ENCODE peak calls at places on chromosome 22, in eight cellular contexts. B is choroid plexus epithelial cell, Z is coronary artery, T is brain microvascular endothelial cell, L is right atrium auricular region, O is breast epithelium, I is Peyer's patch, Y is GM12865. W is an unnamed sample.

GRCh38 chr22:38873469-38874411 is 1.7 kb upstream of the CBX6 start:
- DNase-seq in B (no peak), O (peak; percentile 17), I (no peak), L (peak; percentile 56), Z (no peak), T (no peak), Y (peak; percentile 87), W (no peak)

GRCh38 chr22:18970180-18970947 is 34.3 kb upstream of the PRODH start:
- DNase-seq in Z (no peak), O (no peak), Y (no peak), B (no peak), I (no peak), T (no peak), L (no peak), W (no peak)

GRCh38 chr22:31240011-31240410 is 27.9 kb downstream of the LIMK2 start:
- DNase-seq in Z (no peak), L (no peak), T (peak; percentile 52), O (no peak), Y (no peak), I (no peak), B (peak; percentile 68), W (no peak)

GRCh38 chr22:31160328-31160978 is 471 bp downstream of the RNF185 start:
- DNase-seq in O (no peak), Z (no peak), Y (no peak), T (no peak), L (no peak), I (peak; percentile 52), B (peak; percentile 42), W (no peak)

GRCh38 chr22:19448076-19448607 is 631 bp upstream of the C22orf39 start:
- DNase-seq in T (peak; percentile 51), Y (peak; percentile 86), O (no peak), I (peak; percentile 77), L (no peak), B (peak; percentile 92), Z (no peak), W (peak; percentile 50)

GRCh38 chr22:22593964-22594656 is 35.0 kb upstream of the PRAME start:
- DNase-seq in Y (peak; percentile 75), L (no peak), Z (no peak), T (peak; percentile 39), O (no peak), B (peak; percentile 65), I (peak; percentile 79), W (peak; percentile 6)

GRCh38 chr22:50621948-50622722 is 5.8 kb downstream of the ARSA start:
- DNase-seq in O (peak; percentile 62), Z (no peak), L (no peak), B (no peak), Y (peak; percentile 50), T (no peak), I (peak; percentile 79), W (peak; percentile 41)

GRCh38 chr22:46546466-46547178 is 9.2 kb upstream of the CELSR1 start:
- DNase-seq in O (no peak), Z (no peak), B (peak; percentile 42), T (peak; percentile 24), I (no peak), L (peak; percentile 74), Y (no peak), W (no peak)

GRCh38 chr22:25388866-25389540 is 169.6 kb downstream of the CRYBB2 start:
- DNase-seq in Z (no peak), L (no peak), T (no peak), I (no peak), B (no peak), Y (no peak), O (no peak), W (no peak)

GRCh38 chr22:39240841-39241631 is 3.7 kb downstream of the PDGFB start:
- DNase-seq in B (peak; percentile 44), T (no peak), L (peak; percentile 76), Y (no peak), Z (no peak), O (peak; percentile 71), I (peak; percentile 82), W (peak; percentile 87)

GRCh38 chr22:23774114-23774921 is 1.7 kb downstream of the MMP11 start:
- DNase-seq in Z (no peak), I (no peak), L (no peak), T (no peak), Y (no peak), O (no peak), B (no peak), W (no peak)

GRCh38 chr22:23774922-23775436 is 2.3 kb downstream of the MMP11 start:
- DNase-seq in L (no peak), Z (no peak), O (no peak), Y (no peak), I (no peak), B (peak; percentile 81), T (peak; percentile 27), W (no peak)

GRCh38 chr22:23773247-23774113 is 831 bp downstream of the MMP11 start:
- DNase-seq in Z (no peak), Y (no peak), B (no peak), T (no peak), I (no peak), O (no peak), L (no peak), W (no peak)

GRCh38 chr22:23777776-23778575 is 5.3 kb downstream of the MMP11 start:
- DNase-seq in L (no peak), Y (no peak), O (no peak), I (no peak), T (no peak), B (no peak), Z (no peak), W (no peak)

GRCh38 chr22:23775779-23776375 is 3.2 kb downstream of the MMP11 start:
- DNase-seq in L (no peak), T (no peak), O (no peak), Z (no peak), Y (no peak), I (no peak), B (no peak), W (no peak)
- TF ChIP-seq CTCF in L (no peak), T (no peak), O (no peak), Z (no peak), Y (no peak), I (no peak), B (no peak), W (no peak)

GRCh38 chr22:40334899-40335298 is 11.4 kb upstream of the ADSL start:
- DNase-seq in I (no peak), B (no peak), L (no peak), O (no peak), Y (peak; percentile 26), Z (no peak), T (no peak), W (no peak)
- H3K4me3 ChIP-seq in I (no peak overlapping the region), B (no peak overlapping the region), L (no peak overlapping the region), O (no peak overlapping the region), Y (no peak overlapping the region), Z (no peak overlapping the region), T (no peak overlapping the region), W (no peak overlapping the region)

GRCh38 chr22:49514211-49514610 is 313.5 kb downstream of the BRD1 start:
- DNase-seq in B (no peak), L (no peak), I (peak; percentile 33), Z (no peak), O (no peak), Y (no peak), T (no peak), W (no peak)

GRCh38 chr22:49513358-49513851 is 314.3 kb downstream of the BRD1 start:
- DNase-seq in T (no peak), B (no peak), Y (no peak), I (peak; percentile 1), L (no peak), Z (no peak), O (no peak), W (no peak)

GRCh38 chr22:49517211-49517610 is 310.5 kb downstream of the BRD1 start:
- DNase-seq in O (no peak), I (no peak), L (no peak), Y (no peak), B (no peak), Z (no peak), T (no peak), W (no peak)

GRCh38 chr22:49514656-49515055 is 313.0 kb downstream of the BRD1 start:
- DNase-seq in Z (no peak), I (peak; percentile 26), Y (no peak), T (no peak), L (no peak), B (no peak), O (no peak), W (no peak)

GRCh38 chr22:49515486-49515885 is 312.2 kb downstream of the BRD1 start:
- DNase-seq in L (no peak), I (peak; percentile 15), T (no peak), Z (no peak), Y (no peak), B (no peak), O (no peak), W (no peak)
- TF ChIP-seq CTCF in L (no peak), I (peak; percentile 2), T (no peak), Z (no peak), Y (no peak), B (no peak), O (no peak), W (no peak)

DNA sequence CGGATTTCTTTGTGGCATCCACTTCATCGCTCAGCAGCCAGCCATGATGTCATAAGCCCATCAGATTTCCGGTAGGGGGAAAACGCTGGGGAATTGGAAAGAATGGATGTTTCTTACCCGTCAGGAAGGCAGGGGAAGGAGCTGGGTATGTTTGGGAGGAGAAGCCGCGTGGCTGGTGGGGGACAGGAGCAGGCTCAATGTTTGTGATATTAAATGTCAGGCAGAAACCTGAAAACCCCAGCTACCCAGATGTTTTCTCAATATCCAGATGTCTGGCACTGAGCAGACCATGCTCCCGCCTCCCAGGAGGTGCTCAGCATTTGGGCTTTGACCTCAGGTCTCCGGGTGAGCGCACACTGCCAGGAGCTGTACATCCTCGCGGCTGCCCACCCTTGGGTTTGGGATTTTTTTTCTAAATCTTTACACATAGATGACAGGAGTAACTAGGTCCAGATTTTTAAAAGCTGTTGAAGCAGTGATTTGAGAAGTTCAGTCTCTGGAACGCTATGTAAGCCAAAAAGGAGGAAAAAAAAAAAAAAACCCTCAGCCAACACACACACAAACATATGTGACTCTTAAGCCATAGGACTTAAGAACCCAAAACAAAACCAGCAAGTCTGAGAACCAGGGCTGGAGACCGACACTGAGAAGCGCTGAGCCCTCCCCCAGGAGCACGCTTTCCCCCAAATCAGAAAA is 67.4 kb downstream of the NFAM1 start:
- DNase-seq in B (peak; percentile 28), O (no peak), Z (no peak), I (no peak), L (peak; percentile 67), T (peak; percentile 9), Y (no peak), W (no peak)
- H3K4me3 ChIP-seq in B (no peak overlapping the region), O (peak overlapping the region; percentile 48), Z (peak overlapping the region; percentile 35), I (no peak overlapping the region), L (no peak overlapping the region), T (no peak overlapping the region), Y (no peak overlapping the region), W (no peak overlapping the region)

DNA sequence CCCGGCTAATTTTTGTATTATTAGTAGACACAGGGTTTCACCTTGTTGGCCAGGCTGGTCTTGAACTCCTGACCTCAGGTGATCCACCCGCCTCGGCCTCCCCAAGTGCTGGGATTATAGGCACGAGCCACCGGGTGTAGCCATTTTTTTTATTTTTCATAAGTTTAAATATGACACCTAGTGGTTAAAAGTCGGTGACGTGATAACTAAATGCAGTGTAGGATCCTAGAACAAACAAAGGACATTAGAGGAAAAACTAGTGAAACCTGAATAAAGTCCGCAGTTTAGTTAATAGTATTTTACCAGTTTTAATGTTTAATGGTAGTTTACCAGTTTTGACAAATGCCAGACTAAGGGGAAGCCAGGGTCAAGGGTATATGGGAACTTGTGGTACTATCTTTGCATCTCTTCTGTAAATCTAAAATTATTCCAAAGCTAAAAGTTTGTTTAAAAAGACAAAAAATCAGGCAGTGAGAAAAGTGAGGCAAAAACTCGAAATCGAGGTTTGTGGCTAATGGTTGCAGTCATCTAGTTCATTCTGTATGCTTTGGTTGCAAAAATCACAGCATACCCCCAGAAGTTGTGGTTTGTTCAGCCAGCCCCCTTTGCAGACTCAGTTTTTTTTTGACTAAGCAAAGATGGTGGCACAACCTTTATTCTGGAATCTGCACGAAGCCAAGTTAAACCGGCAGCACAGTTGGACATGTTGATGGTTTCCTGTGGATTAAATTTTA is 29.6 kb downstream of the TOM1 start:
- DNase-seq in T (no peak), O (no peak), Y (no peak), L (no peak), I (no peak), B (no peak), Z (no peak), W (no peak)
- TF ChIP-seq CTCF in T (no peak), O (no peak), Y (no peak), L (no peak), I (peak; percentile 31), B (no peak), Z (no peak), W (peak; percentile 21)